ENCODE peak calls at places on chromosomes 6 and 20, in four cellular contexts. One of them, this sample, is unnamed.

GRCh38 chr6:119446623-119447008 is 97.1 kb upstream of the MAN1A1 start:
- DNase-seq in Right ventricle myocardium superior: no peak
- DNase-seq in AG08396: peak; percentile 17
- DNase-seq in fibroblast of mammary gland: peak; percentile 82
- DNase-seq in this sample: peak; percentile 40

GRCh38 chr6:88513920-88514319 is 347.8 kb upstream of the CNR1 start:
- DNase-seq in Right ventricle myocardium superior: no peak
- DNase-seq in AG08396: no peak
- DNase-seq in fibroblast of mammary gland: no peak
- DNase-seq in this sample: no peak

GRCh38 chr20:53179749-53180148 is 207.6 kb downstream of the TSHZ2 start:
- DNase-seq in fibroblast of mammary gland: no peak
- DNase-seq in Right ventricle myocardium superior: no peak
- DNase-seq in AG08396: no peak
- DNase-seq in this sample: no peak

GRCh38 chr6:138600726-138601125 is 101.4 kb upstream of the NHSL1 start:
- DNase-seq in fibroblast of mammary gland: peak; percentile 83
- DNase-seq in AG08396: peak; percentile 27
- DNase-seq in Right ventricle myocardium superior: no peak
- DNase-seq in this sample: no peak

GRCh38 chr6:168915855-168916254 is 337.8 kb downstream of the THBS2 start:
- DNase-seq in fibroblast of mammary gland: no peak
- DNase-seq in Right ventricle myocardium superior: no peak
- DNase-seq in AG08396: no peak
- DNase-seq in this sample: no peak

GRCh38 chr6:42402184-42402583 is 49.5 kb downstream of the TRERF1 start:
- DNase-seq in fibroblast of mammary gland: peak; percentile 48
- DNase-seq in AG08396: no peak
- DNase-seq in Right ventricle myocardium superior: no peak
- DNase-seq in this sample: no peak

GRCh38 chr20:40692240-40693011 is 3.4 kb upstream of the MAFB start:
- DNase-seq in AG08396: no peak
- DNase-seq in fibroblast of mammary gland: no peak
- DNase-seq in Right ventricle myocardium superior: no peak
- DNase-seq in this sample: no peak

GRCh38 chr20:62529916-62530642 is 54.3 kb upstream of the GATA5 start:
- DNase-seq in Right ventricle myocardium superior: no peak
- DNase-seq in fibroblast of mammary gland: no peak
- DNase-seq in AG08396: no peak
- DNase-seq in this sample: no peak

GRCh38 chr6:38307730-38308129 is 332.0 kb downstream of the BTBD9 start:
- DNase-seq in AG08396: no peak
- DNase-seq in fibroblast of mammary gland: peak; percentile 9
- DNase-seq in Right ventricle myocardium superior: no peak
- DNase-seq in this sample: no peak

GRCh38 chr6:37882724-37883413 is 63.3 kb downstream of the ZFAND3 start:
- DNase-seq in fibroblast of mammary gland: peak; percentile 60
- DNase-seq in AG08396: peak; percentile 52
- DNase-seq in Right ventricle myocardium superior: no peak
- DNase-seq in this sample: no peak

GRCh38 chr20:3658708-3659491 is 4.3 kb downstream of the GFRA4 start:
- DNase-seq in Right ventricle myocardium superior: no peak
- DNase-seq in AG08396: no peak
- DNase-seq in fibroblast of mammary gland: no peak
- DNase-seq in this sample: no peak

GRCh38 chr20:37346526-37347346 is 796 bp downstream of the SRC start:
- DNase-seq in AG08396: peak; percentile 55
- DNase-seq in fibroblast of mammary gland: no peak
- DNase-seq in Right ventricle myocardium superior: no peak
- DNase-seq in this sample: no peak

GRCh38 chr20:16007164-16007563 is 566.1 kb downstream of the KIF16B start:
- DNase-seq in AG08396: no peak
- DNase-seq in fibroblast of mammary gland: no peak
- DNase-seq in Right ventricle myocardium superior: no peak
- DNase-seq in this sample: no peak

GRCh38 chr6:159114569-159114968 is 54.6 kb upstream of the FNDC1 start:
- DNase-seq in AG08396: no peak
- DNase-seq in Right ventricle myocardium superior: no peak
- DNase-seq in fibroblast of mammary gland: no peak
- DNase-seq in this sample: no peak

GRCh38 chr6:290111-290932 is 2.0 kb upstream of the DUSP22 start:
- DNase-seq in Right ventricle myocardium superior: no peak
- DNase-seq in fibroblast of mammary gland: no peak
- DNase-seq in AG08396: no peak
- DNase-seq in this sample: no peak

GRCh38 chr6:151075943-151076555 is 163.7 kb upstream of the AKAP12 start:
- DNase-seq in fibroblast of mammary gland: no peak
- DNase-seq in AG08396: no peak
- DNase-seq in Right ventricle myocardium superior: no peak
- DNase-seq in this sample: no peak

GRCh38 chr20:4560667-4561066 is 161.0 kb upstream of the PRND start:
- DNase-seq in fibroblast of mammary gland: peak; percentile 55
- DNase-seq in AG08396: no peak
- DNase-seq in Right ventricle myocardium superior: no peak
- DNase-seq in this sample: no peak

GRCh38 chr6:138443979-138444378 is 40.0 kb downstream of the HEBP2 start:
- DNase-seq in Right ventricle myocardium superior: no peak
- DNase-seq in AG08396: no peak
- DNase-seq in fibroblast of mammary gland: no peak
- DNase-seq in this sample: no peak

GRCh38 chr6:53873922-53874321 is 79.1 kb downstream of the LRRC1 start:
- DNase-seq in fibroblast of mammary gland: no peak
- DNase-seq in Right ventricle myocardium superior: no peak
- DNase-seq in AG08396: no peak
- DNase-seq in this sample: no peak

GRCh38 chr6:167668754-167669552 is 157.8 kb upstream of the AFDN start:
- DNase-seq in AG08396: no peak
- DNase-seq in fibroblast of mammary gland: no peak
- DNase-seq in Right ventricle myocardium superior: no peak
- DNase-seq in this sample: peak; percentile 22

GRCh38 chr6:90284236-90284744 is 12.4 kb downstream of the BACH2 start:
- DNase-seq in AG08396: peak; percentile 80
- DNase-seq in Right ventricle myocardium superior: no peak
- DNase-seq in fibroblast of mammary gland: peak; percentile 91
- DNase-seq in this sample: no peak

GRCh38 chr6:168619560-168620314 is 178.8 kb downstream of the SMOC2 start:
- DNase-seq in AG08396: no peak
- DNase-seq in fibroblast of mammary gland: no peak
- DNase-seq in Right ventricle myocardium superior: no peak
- DNase-seq in this sample: no peak

GRCh38 chr6:10310826-10311225 is 104.0 kb downstream of the TFAP2A start:
- DNase-seq in AG08396: no peak
- DNase-seq in Right ventricle myocardium superior: no peak
- DNase-seq in fibroblast of mammary gland: no peak
- DNase-seq in this sample: no peak